ENCODE peak calls at places on chromosomes 3 and 15, in nine cellular contexts. G is breast epithelium, X is stomach, A is heart left ventricle, T is upper lobe of left lung, B is Peyer's patch, Y is K562, W is ovary, U is esophagus squamous epithelium. O is an unnamed sample. For H3K4me1, the result is how much of the 10 kb centered on the place peaks cover.

GRCh38 chr3:111311709-111312235 is 230.2 kb upstream of the CD96 start:
- DNase-seq in X (no peak), T (no peak), U (no peak), A (no peak), Y (no peak), W (no peak), B (no peak), G (no peak), O (no peak)

GRCh38 chr3:164897335-164897734 is 181.0 kb downstream of the SI start:
- DNase-seq in G (no peak), B (no peak), A (no peak), X (no peak), Y (no peak), W (no peak), T (no peak), U (no peak), O (no peak)

GRCh38 chr3:102170545-102170944 is 264.3 kb upstream of the ZPLD1 start:
- DNase-seq in U (no peak), Y (no peak), T (no peak), A (no peak), X (no peak), G (no peak), B (no peak), W (no peak), O (no peak)

GRCh38 chr3:23739536-23739935 is 66.2 kb upstream of the UBE2E1 start:
- DNase-seq in T (no peak), A (no peak), W (no peak), G (no peak), U (no peak), X (no peak), B (no peak), Y (no peak), O (no peak)

GRCh38 chr3:127959873-127960272 is 44.8 kb downstream of the KBTBD12 start:
- DNase-seq in U (no peak), T (peak), Y (no peak), B (no peak), A (peak), X (peak), G (no peak), W (no peak), O (no peak)

GRCh38 chr3:87182023-87182422 is 45.1 kb upstream of the CHMP2B start:
- DNase-seq in U (no peak), B (no peak), Y (no peak), T (no peak), W (no peak), A (no peak), G (no peak), X (no peak), O (no peak)

GRCh38 chr15:60713096-60714084 is 234.4 kb upstream of the ICE2 start:
- DNase-seq in U (no peak), B (no peak), G (no peak), A (no peak), W (peak), X (no peak), Y (no peak), T (peak), O (no peak)

GRCh38 chr3:187804120-187805106 is 59.1 kb upstream of the BCL6 start:
- DNase-seq in Y (no peak), X (no peak), W (no peak), B (no peak), T (no peak), A (no peak), U (no peak), G (no peak), O (no peak)

GRCh38 chr3:127745656-127746399 is 73.1 kb downstream of the ABTB1 start:
- DNase-seq in T (no peak), W (no peak), X (no peak), B (peak), Y (no peak), U (no peak), G (no peak), A (no peak), O (no peak)

GRCh38 chr15:73818308-73818985 is 54.9 kb upstream of the TBC1D21 start:
- DNase-seq in A (no peak), U (no peak), Y (no peak), G (no peak), B (no peak), W (no peak), T (no peak), X (no peak), O (no peak)

GRCh38 chr15:72825831-72826230 is 42.3 kb upstream of the ADPGK start:
- DNase-seq in T (no peak), U (no peak), W (no peak), Y (no peak), G (no peak), B (no peak), A (no peak), X (no peak), O (no peak)

GRCh38 chr3:66403268-66403990 is 97.4 kb downstream of the LRIG1 start:
- DNase-seq in B (peak), W (no peak), G (no peak), X (no peak), Y (no peak), T (no peak), U (no peak), A (no peak), O (peak)

GRCh38 chr3:88824646-88825303 is 282.6 kb upstream of the EPHA3 start:
- DNase-seq in Y (no peak), X (no peak), U (no peak), B (no peak), A (no peak), W (no peak), G (no peak), T (no peak), O (no peak)

GRCh38 chr3:181855825-181856224 is 144.1 kb downstream of the SOX2 start:
- DNase-seq in W (no peak), U (no peak), X (no peak), Y (no peak), T (peak), A (no peak), G (no peak), B (no peak), O (no peak)

GRCh38 chr3:128052831-128053419 is 688 bp downstream of the SEC61A1 start:
- DNase-seq in G (no peak), W (no peak), T (no peak), B (no peak), A (no peak), X (no peak), U (no peak), Y (no peak), O (no peak)

GRCh38 chr3:136042608-136043221 is 77.2 kb downstream of the PPP2R3A start:
- DNase-seq in T (no peak), W (no peak), U (no peak), G (no peak), B (no peak), X (no peak), Y (peak), A (no peak), O (no peak)

GRCh38 chr3:9884555-9885165 is 4.6 kb upstream of the CIDEC start:
- DNase-seq in G (no peak), B (no peak), A (no peak), T (no peak), W (no peak), U (no peak), Y (peak), X (no peak), O (no peak)

GRCh38 chr3:71498543-71498942 is 85.0 kb downstream of the FOXP1 start:
- DNase-seq in U (no peak), A (no peak), G (no peak), X (no peak), B (no peak), Y (no peak), T (no peak), W (no peak), O (no peak)

GRCh38 chr3:195908439-195909293 is at the start of gene TNK2:
- DNase-seq in A (no peak), Y (no peak), X (peak), T (peak), G (no peak), W (no peak), B (peak), U (no peak), O (peak)

GRCh38 chr3:3015472-3016089 is 94.6 kb downstream of the IL5RA start:
- DNase-seq in T (no peak), A (no peak), U (no peak), X (no peak), W (no peak), G (no peak), B (no peak), Y (no peak), O (no peak)

DNA sequence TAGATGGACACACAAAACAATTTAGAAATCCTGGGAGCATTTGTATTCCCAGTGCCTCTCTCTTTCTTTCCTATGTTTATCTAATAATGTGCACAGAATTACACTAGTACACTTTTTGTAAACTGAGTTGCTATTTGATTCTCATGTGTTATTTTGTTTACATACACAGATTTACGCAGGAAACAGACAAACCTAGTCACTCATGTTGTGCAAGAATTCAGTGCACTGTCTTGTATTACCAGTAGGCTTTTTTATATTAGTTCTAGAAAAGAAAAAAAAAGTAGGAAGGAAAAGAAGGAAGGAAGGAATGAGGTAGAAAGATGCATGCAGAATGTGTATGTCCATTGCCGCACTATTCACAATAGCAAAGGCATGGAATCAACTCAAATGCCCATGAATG is 257.4 kb downstream of the AGBL1 start:
- DNase-seq in Y (no peak), W (no peak), B (no peak), G (no peak), A (no peak), X (no peak), T (no peak), U (no peak), O (no peak)
- H3K4me1 ChIP-seq in Y (under half), W (under half), B (under half), G (under half), A (under half), X (under half), T (under half), U (under half), O (under half)

DNA sequence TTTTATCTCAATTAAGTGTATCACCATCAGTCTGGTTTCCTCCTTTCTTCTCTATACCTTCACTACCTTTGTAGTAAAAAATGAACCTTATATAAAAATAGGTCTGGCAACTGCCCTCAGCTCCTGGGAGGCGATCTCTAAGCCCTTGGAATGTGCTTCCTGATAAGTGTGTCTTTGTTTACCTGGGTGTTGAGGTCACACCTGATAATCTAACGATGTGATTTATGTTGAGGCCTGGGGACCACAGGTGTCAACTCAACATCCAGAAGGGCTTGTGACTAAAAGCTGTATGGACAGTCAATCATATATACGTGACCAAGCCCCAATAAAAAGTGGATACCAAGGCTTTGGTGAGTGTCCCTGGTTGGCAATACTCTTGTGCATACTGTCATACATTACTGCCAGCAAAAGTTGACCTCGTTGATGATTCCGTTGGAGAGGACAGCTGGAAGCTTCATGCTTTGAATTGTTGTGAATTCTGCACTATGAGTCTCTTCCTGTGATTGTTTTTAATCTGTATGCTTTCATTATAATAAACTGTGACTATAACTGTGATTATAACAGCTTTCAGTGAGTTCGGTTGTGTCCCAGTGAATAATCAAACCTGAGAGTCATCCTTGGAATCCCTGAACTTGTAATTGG is 4.1 kb downstream of the NSUN3 start:
- DNase-seq in X (no peak), A (no peak), W (no peak), U (no peak), T (no peak), Y (no peak), G (no peak), B (no peak), O (no peak)
- TF ChIP-seq CTCF in X (no peak), A (no peak), W (no peak), U (no peak), T (no peak), Y (no peak), G (no peak), B (no peak), O (no peak)

DNA sequence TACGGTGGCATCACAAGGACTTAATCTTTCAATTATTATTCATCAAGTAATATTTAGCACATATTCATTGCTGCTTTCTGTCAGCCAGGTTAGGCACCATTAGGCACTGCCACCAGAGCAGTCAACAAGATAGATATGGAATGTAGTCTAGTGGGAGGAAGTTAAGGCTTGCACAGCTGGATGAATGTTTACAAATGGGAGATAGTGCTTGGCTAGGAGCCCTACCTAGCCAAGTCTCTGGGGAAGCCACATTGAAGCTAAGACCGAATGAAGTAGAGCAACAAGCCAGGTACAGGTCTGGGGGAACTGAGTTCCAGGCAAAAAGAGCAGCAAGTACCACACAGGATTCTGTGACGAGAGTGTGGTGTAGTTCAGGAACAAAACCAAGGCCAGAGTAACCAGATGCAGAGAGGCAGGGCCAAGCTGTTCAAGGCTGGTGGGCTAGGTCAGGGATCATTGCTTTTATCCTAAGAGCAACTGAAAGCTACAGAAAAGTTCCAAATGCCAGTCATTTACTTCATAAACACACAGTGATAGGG is 33.4 kb upstream of the SCAANT1 start:
- DNase-seq in Y (no peak), U (no peak), X (peak), G (no peak), B (no peak), A (no peak), W (no peak), T (no peak), O (no peak)
- TF ChIP-seq POLR2A in Y (no peak), U (no peak), X (no peak), G (no peak), B (no peak), A (no peak), W (no peak), T (no peak), O (no peak)

DNA sequence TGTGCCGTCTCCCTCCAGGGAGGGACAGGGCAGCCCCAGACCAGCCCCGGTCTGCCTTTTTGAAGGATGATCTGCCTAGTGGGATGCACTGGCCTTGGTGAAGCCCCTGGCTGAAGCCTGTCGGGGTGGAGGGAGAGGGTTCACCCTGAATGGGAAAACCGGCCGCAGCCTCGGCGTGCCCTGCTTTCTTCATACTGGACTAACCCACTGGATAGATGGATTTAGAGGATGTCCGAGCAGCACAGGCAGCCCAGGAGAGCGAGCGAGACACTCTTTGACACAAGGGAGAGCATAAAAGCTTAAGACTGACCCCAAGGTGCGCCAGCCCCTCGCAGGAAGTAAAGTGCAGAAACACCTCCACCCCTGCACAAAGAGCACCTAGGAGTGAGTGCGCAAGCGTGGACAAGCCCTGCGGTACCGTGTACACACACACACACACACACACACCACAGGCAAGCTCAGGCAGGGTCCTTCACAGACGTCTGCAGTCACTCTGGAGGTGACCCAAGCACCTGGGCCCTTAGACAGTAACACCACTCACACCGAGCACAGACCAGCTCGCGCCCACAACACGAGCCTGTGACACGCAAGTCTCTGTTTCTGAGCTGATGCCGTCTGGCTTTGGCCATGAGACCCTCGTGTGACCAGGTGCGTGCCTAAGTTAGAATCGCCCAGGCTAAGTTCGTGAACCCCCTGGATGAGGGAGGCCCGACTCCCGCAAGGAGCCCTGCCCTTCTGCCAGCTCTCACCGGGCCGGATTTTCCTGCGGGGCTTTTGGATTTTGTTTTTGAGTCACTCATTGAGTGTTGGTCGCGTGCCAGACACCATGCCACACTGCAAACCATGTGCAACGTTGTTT is 11.3 kb downstream of the SEMA4B start:
- DNase-seq in A (no peak), G (peak), X (peak), T (peak), W (no peak), U (no peak), B (no peak), Y (no peak), O (no peak)
- H3K4me1 ChIP-seq in A (under half), G (under half), X (under half), T (under half), W (under half), U (under half), B (under half), Y (under half), O (under half)

GRCh38 chr3:46537316-46537715 is 28.8 kb downstream of the LRRC2 start:
- DNase-seq in U (no peak), W (no peak), A (no peak), B (no peak), T (no peak), G (no peak), X (no peak), Y (no peak), O (no peak)

GRCh38 chr3:46540550-46540949 is 25.6 kb downstream of the LRRC2 start:
- DNase-seq in U (no peak), B (no peak), X (no peak), T (no peak), Y (no peak), G (no peak), A (no peak), W (no peak), O (no peak)

GRCh38 chr3:46537789-46538188 is 28.3 kb downstream of the LRRC2 start:
- DNase-seq in W (no peak), X (no peak), U (no peak), G (no peak), T (no peak), A (no peak), B (no peak), Y (no peak), O (no peak)

GRCh38 chr3:46539443-46540005 is 26.6 kb downstream of the LRRC2 start:
- DNase-seq in Y (no peak), W (no peak), B (no peak), X (no peak), T (no peak), G (no peak), U (no peak), A (no peak), O (no peak)

DNA sequence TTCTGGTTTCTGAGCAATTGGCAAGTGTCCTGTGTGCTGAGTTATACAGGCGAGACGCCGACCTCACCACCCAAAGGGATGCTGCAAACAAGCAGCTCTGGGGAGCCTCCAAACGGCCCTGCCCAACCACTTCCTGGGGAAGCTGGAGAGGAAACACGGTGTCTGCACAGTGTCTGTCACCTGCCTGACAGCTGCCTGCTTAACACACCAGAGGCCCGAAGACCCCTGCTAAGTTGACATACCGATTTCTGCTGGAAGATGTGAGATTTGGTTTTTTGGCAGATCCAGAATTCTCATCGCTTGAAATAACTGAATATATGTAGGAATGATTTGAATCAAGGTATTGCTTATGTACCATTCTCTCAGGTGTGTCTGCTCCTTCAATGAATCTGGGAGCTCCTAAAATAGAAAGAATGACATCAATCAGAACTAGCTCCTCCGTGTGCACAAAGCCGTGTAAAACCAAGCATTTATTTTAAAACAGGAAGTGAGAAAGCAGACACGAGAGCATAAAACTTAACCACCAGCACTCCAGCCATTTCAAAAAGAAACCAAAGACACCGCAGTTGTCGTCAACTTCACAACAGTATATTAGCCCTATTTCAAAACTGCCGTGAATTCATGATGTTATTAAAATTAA is 27.2 kb downstream of the LRRC2 start:
- DNase-seq in Y (no peak), T (peak), G (peak), W (no peak), B (peak), A (peak), U (peak), X (peak), O (peak)
- TF ChIP-seq CTCF in Y (no peak), T (no peak), G (no peak), W (no peak), B (no peak), A (no peak), U (no peak), X (no peak), O (no peak)